ENCODE peak calls at places on chromosomes 12 and 14, in nine cellular contexts. M, F, D, L, C, U, S, J and H are unnamed samples.

GRCh38 chr14:103581954-103582703 is 19.4 kb downstream of the COA8 start:
- DNase-seq in M (no peak), C (no peak), D (no peak), J (peak; percentile 47), U (no peak), L (no peak), F (no peak), S (no peak), H (no peak)

GRCh38 chr12:62967701-62968100 is 32.8 kb upstream of the PPM1H start:
- DNase-seq in M (no peak), L (no peak), F (no peak), C (no peak), U (no peak), J (no peak), D (no peak), S (no peak), H (no peak)

GRCh38 chr12:123450636-123451035 is 7.3 kb upstream of the SNRNP35 start:
- DNase-seq in C (no peak), M (no peak), L (no peak), D (no peak), S (no peak), J (no peak), U (no peak), F (no peak), H (no peak)

GRCh38 chr12:120413901-120414695 is 23.8 kb upstream of the COX6A1 start:
- DNase-seq in U (no peak), S (peak; percentile 30), F (peak; percentile 73), M (no peak), D (peak; percentile 74), J (peak; percentile 98), L (no peak), C (no peak), H (no peak)

GRCh38 chr12:80551897-80552296 is 107.9 kb downstream of the PTPRQ start:
- DNase-seq in S (peak; percentile 52), L (no peak), M (no peak), D (no peak), F (no peak), J (no peak), C (no peak), U (peak; percentile 99), H (no peak)

GRCh38 chr14:105866841-105867321 is 340.5 kb downstream of the TMEM121 start:
- DNase-seq in C (no peak), S (no peak), J (no peak), U (no peak), F (peak; percentile 15), M (no peak), L (no peak), D (no peak), H (peak; percentile 48)

GRCh38 chr12:32893458-32893857 is 3.1 kb downstream of the PKP2 start:
- DNase-seq in C (no peak), D (no peak), F (no peak), L (no peak), J (peak; percentile 46), M (no peak), U (no peak), S (peak; percentile 41), H (no peak)

GRCh38 chr12:107042801-107043200 is 50.5 kb downstream of the CRY1 start:
- DNase-seq in S (peak; percentile 75), M (no peak), J (no peak), D (no peak), U (no peak), C (no peak), F (peak; percentile 48), L (no peak), H (no peak)

GRCh38 chr12:47034661-47035060 is 44.8 kb upstream of the PCED1B start:
- DNase-seq in C (no peak), J (no peak), M (no peak), U (peak; percentile 41), S (no peak), D (no peak), F (no peak), L (no peak), H (no peak)

GRCh38 chr14:41899416-41899815 is 292.7 kb downstream of the LRFN5 start:
- DNase-seq in D (no peak), U (peak; percentile 3), F (no peak), J (no peak), L (no peak), C (no peak), M (no peak), S (no peak), H (no peak)

GRCh38 chr12:85835810-85836715 is at the start of gene RASSF9:
- DNase-seq in C (no peak), S (peak; percentile 70), F (peak; percentile 80), D (peak; percentile 65), J (peak; percentile 28), M (no peak), L (peak; percentile 79), U (peak; percentile 43), H (peak; percentile 39)

GRCh38 chr14:38079268-38079667 is 128.4 kb upstream of the SSTR1 start:
- DNase-seq in D (no peak), C (no peak), F (no peak), L (no peak), U (peak; percentile 43), M (no peak), S (peak; percentile 16), J (no peak), H (no peak)

GRCh38 chr12:114817491-114818440 is 133.8 kb upstream of the TBX3 start:
- DNase-seq in J (no peak), L (peak; percentile 27), D (no peak), F (no peak), U (no peak), M (no peak), S (no peak), C (no peak), H (no peak)

GRCh38 chr14:95294320-95294719 is 25.4 kb downstream of the CLMN start:
- DNase-seq in U (no peak), D (no peak), F (no peak), J (no peak), M (no peak), S (no peak), L (peak; percentile 53), C (no peak), H (no peak)

GRCh38 chr12:59657266-59657665 is 61.4 kb downstream of the SLC16A7 start:
- DNase-seq in M (no peak), J (no peak), D (no peak), L (no peak), C (no peak), F (no peak), S (no peak), U (peak; percentile 53), H (no peak)

GRCh38 chr14:31336646-31337045 is 83.7 kb downstream of the HEATR5A start:
- DNase-seq in C (no peak), D (no peak), S (no peak), M (no peak), U (peak; percentile 71), F (no peak), J (no peak), L (no peak), H (no peak)

GRCh38 chr14:64704145-64704742 is at the start of gene PLEKHG3:
- DNase-seq in U (peak; percentile 69), F (peak; percentile 87), S (peak; percentile 95), J (peak; percentile 93), D (peak; percentile 84), C (no peak), M (no peak), L (peak; percentile 92), H (peak; percentile 85)

GRCh38 chr14:64444984-64445845 is 20.1 kb upstream of the AKAP5 start:
- DNase-seq in M (no peak), L (peak; percentile 69), C (no peak), U (peak; percentile 77), S (peak; percentile 20), F (no peak), D (no peak), J (no peak), H (no peak)

GRCh38 chr14:54329082-54329695 is 67.6 kb upstream of the CDKN3 start:
- DNase-seq in C (no peak), S (peak; percentile 73), L (no peak), M (peak; percentile 77), J (peak; percentile 92), U (peak; percentile 61), F (peak; percentile 33), D (peak; percentile 30), H (no peak)

GRCh38 chr12:51874013-51874412 is 13.9 kb upstream of the ANKRD33 start:
- DNase-seq in M (no peak), J (no peak), L (no peak), U (peak; percentile 49), D (no peak), F (no peak), S (no peak), C (no peak), H (no peak)

GRCh38 chr14:96260341-96260821 is 4.4 kb downstream of the BDKRB1 start:
- DNase-seq in S (no peak), U (peak; percentile 77), D (no peak), L (no peak), M (no peak), J (no peak), F (no peak), C (no peak), H (no peak)

GRCh38 chr12:117101953-117102833 is 3.0 kb upstream of the TESC start:
- DNase-seq in C (no peak), M (no peak), J (no peak), U (no peak), S (no peak), F (no peak), D (no peak), L (no peak), H (no peak)
- H3K4me1 ChIP-seq in C (peaks cover 29% of the 10 kb centered on the region), M (peaks cover 1% of the 10 kb centered on the region), J (no peaks in the 10 kb centered on the region), U (no peaks in the 10 kb centered on the region), S (peaks cover 9% of the 10 kb centered on the region), F (peaks cover 26% of the 10 kb centered on the region), D (peaks cover 13% of the 10 kb centered on the region), L (peaks cover 17% of the 10 kb centered on the region), H (no peaks in the 10 kb centered on the region)

DNA sequence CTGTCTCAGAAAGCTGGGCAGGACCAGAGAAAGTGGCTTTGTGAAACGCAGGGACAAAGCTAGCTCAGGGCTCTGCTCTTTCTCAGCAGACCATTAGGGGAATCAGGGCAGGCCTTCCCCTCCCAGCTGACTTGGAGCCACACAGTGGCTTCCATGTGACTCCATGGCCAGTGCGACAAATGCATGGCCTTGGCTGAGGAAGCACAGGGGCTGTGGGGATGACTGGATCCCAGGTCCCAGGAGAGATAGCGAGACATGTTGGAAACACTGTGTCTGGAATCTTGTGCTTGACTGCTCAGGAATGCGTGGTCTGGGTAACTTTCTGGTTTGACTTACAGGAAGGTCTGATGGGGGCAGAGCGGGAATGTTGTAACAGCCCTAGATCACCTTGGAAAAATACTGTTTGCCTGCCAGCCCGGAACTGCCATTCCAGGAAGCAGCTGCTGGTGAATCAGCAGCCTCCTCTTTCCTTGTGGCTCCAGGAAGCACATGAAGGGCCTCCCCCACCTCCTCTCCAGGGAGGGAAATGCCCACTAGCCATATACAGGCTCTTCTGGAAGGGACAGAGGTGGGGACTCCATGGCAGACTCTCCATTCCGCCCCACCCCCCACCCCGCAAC is 133.5 kb upstream of the HIF1A start:
- DNase-seq in J (peak; percentile 36), D (peak; percentile 84), M (no peak), S (peak; percentile 88), C (peak; percentile 22), L (peak; percentile 89), U (peak; percentile 99), F (peak; percentile 84), H (peak; percentile 82)
- H3K4me3 ChIP-seq in J (no peak overlapping the region), D (no peak overlapping the region), M (no peak overlapping the region), S (no peak overlapping the region), C (no peak overlapping the region), L (no peak overlapping the region), U (no peak overlapping the region), F (no peak overlapping the region), H (no peak overlapping the region)

GRCh38 chr14:85054178-85054577 is 475.8 kb upstream of the FLRT2 start:
- DNase-seq in D (no peak), L (no peak), F (no peak), S (no peak), J (peak; percentile 20), C (no peak), U (no peak), M (no peak), H (no peak)
- H3K27ac ChIP-seq in D (no peak overlapping the region), L (no peak overlapping the region), F (no peak overlapping the region), S (no peak overlapping the region), J (no peak overlapping the region), C (no peak overlapping the region), U (no peak overlapping the region), M (no peak overlapping the region), H (no peak overlapping the region)

GRCh38 chr14:69042309-69043006 is 63.4 kb upstream of the ACTN1 start:
- DNase-seq in S (no peak), J (no peak), D (no peak), M (no peak), F (no peak), C (no peak), L (no peak), U (no peak), H (no peak)
- H3K4me1 ChIP-seq in S (peaks cover 47% of the 10 kb centered on the region), J (peaks cover 29% of the 10 kb centered on the region), D (peaks cover 31% of the 10 kb centered on the region), M (peaks cover 20% of the 10 kb centered on the region), F (peaks cover 49% of the 10 kb centered on the region), C (peaks cover 58% of the 10 kb centered on the region), L (peaks cover 99% of the 10 kb centered on the region), U (peaks cover 52% of the 10 kb centered on the region), H (peaks cover 42% of the 10 kb centered on the region)